ENCODE peak calls at places on chromosome 20, in six cellular contexts. One of them, this sample, is unnamed.

GRCh38 chr20:24859539-24859938 is 89.5 kb upstream of the CST7 start:
- DNase-seq in heart right ventricle: no peak
- DNase-seq in GM23338: no peak
- DNase-seq in nephron progenitor cell: no peak
- DNase-seq in MM.1S: no peak
- DNase-seq in HepG2: no peak
- DNase-seq in this sample: no peak

GRCh38 chr20:10671850-10672578 is 1.8 kb downstream of the JAG1 start:
- DNase-seq in heart right ventricle: peak
- DNase-seq in GM23338: peak
- DNase-seq in MM.1S: peak
- DNase-seq in HepG2: no peak
- DNase-seq in nephron progenitor cell: peak
- DNase-seq in this sample: peak

GRCh38 chr20:16493486-16493885 is 79.8 kb downstream of the KIF16B start:
- DNase-seq in GM23338: no peak
- DNase-seq in HepG2: no peak
- DNase-seq in heart right ventricle: no peak
- DNase-seq in nephron progenitor cell: no peak
- DNase-seq in MM.1S: no peak
- DNase-seq in this sample: no peak

GRCh38 chr20:39660965-39661364 is 698.8 kb downstream of the DHX35 start:
- DNase-seq in HepG2: no peak
- DNase-seq in nephron progenitor cell: no peak
- DNase-seq in GM23338: no peak
- DNase-seq in MM.1S: no peak
- DNase-seq in heart right ventricle: no peak
- DNase-seq in this sample: no peak

GRCh38 chr20:36394340-36394965 is 88.3 kb downstream of the DLGAP4 start:
- DNase-seq in HepG2: peak
- DNase-seq in MM.1S: no peak
- DNase-seq in heart right ventricle: no peak
- DNase-seq in GM23338: no peak
- DNase-seq in nephron progenitor cell: no peak
- DNase-seq in this sample: no peak

GRCh38 chr20:8357703-8358102 is 225.6 kb downstream of the PLCB1 start:
- DNase-seq in heart right ventricle: no peak
- DNase-seq in HepG2: no peak
- DNase-seq in MM.1S: no peak
- DNase-seq in GM23338: no peak
- DNase-seq in nephron progenitor cell: no peak
- DNase-seq in this sample: no peak

GRCh38 chr20:50220894-50221266 is 30.2 kb downstream of the CEBPB start:
- DNase-seq in GM23338: no peak
- DNase-seq in MM.1S: no peak
- DNase-seq in nephron progenitor cell: no peak
- DNase-seq in HepG2: no peak
- DNase-seq in heart right ventricle: no peak
- DNase-seq in this sample: no peak

GRCh38 chr20:41221614-41222218 is 84.4 kb downstream of the PLCG1 start:
- DNase-seq in nephron progenitor cell: no peak
- DNase-seq in MM.1S: no peak
- DNase-seq in GM23338: no peak
- DNase-seq in heart right ventricle: no peak
- DNase-seq in HepG2: no peak
- DNase-seq in this sample: no peak

GRCh38 chr20:513429-513828 is 30.2 kb downstream of the CSNK2A1 start:
- DNase-seq in MM.1S: no peak
- DNase-seq in heart right ventricle: no peak
- DNase-seq in HepG2: no peak
- DNase-seq in GM23338: no peak
- DNase-seq in nephron progenitor cell: no peak
- DNase-seq in this sample: peak

GRCh38 chr20:33490934-33491656 is 1.2 kb downstream of the CBFA2T2 start:
- DNase-seq in nephron progenitor cell: no peak
- DNase-seq in heart right ventricle: no peak
- DNase-seq in GM23338: no peak
- DNase-seq in MM.1S: no peak
- DNase-seq in HepG2: no peak
- DNase-seq in this sample: no peak

GRCh38 chr20:15297059-15297875 is 959.9 kb upstream of the FLRT3 start:
- DNase-seq in heart right ventricle: no peak
- DNase-seq in HepG2: no peak
- DNase-seq in nephron progenitor cell: no peak
- DNase-seq in MM.1S: no peak
- DNase-seq in GM23338: no peak
- DNase-seq in this sample: no peak

GRCh38 chr20:56554869-56555268 is 21.8 kb downstream of the FAM209B start:
- DNase-seq in heart right ventricle: no peak
- DNase-seq in MM.1S: peak
- DNase-seq in GM23338: peak
- DNase-seq in nephron progenitor cell: no peak
- DNase-seq in HepG2: peak
- DNase-seq in this sample: peak
- TF ChIP-seq CTCF in heart right ventricle: peak
- TF ChIP-seq CTCF in MM.1S: no peak
- TF ChIP-seq CTCF in GM23338: no peak
- TF ChIP-seq CTCF in nephron progenitor cell: no peak
- TF ChIP-seq CTCF in HepG2: no peak
- TF ChIP-seq CTCF in this sample: peak

GRCh38 chr20:23061713-23062561 is 12.5 kb upstream of the THBD start:
- DNase-seq in GM23338: peak
- DNase-seq in HepG2: peak
- DNase-seq in heart right ventricle: peak
- DNase-seq in MM.1S: no peak
- DNase-seq in nephron progenitor cell: no peak
- DNase-seq in this sample: peak
- TF ChIP-seq CTCF in GM23338: peak
- TF ChIP-seq CTCF in HepG2: peak
- TF ChIP-seq CTCF in heart right ventricle: peak
- TF ChIP-seq CTCF in MM.1S: no peak
- TF ChIP-seq CTCF in nephron progenitor cell: peak
- TF ChIP-seq CTCF in this sample: peak

DNA sequence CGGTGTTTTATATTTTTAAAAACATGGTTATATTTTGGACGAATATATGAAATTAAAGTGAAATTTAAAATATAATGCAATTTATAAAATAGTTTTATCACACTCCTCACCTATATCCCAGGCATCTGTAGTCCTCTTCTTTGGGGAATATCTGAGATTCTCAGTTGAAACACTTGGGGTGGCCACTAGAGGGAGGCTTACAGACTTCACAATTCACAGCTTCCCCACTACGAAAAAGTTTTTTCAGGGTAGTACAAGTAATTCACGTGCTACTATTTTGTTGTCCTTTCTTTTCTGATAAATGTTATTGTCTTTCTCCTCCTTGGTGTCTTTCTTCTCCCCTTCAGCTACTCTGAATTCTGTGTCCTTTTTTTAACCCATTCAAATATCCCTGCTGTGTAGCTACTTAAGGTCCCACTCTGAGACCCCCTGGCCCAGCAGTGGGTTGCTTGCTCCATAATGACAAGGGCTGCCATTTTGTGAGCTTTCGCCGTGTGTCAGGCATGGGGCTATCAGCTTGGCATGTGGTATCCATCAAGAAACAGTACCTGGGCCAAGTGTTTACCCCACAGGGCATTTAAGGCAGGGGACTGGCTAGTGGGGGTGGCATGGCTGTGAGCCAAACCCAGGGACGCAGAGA is 43.6 kb upstream of the PHACTR3 start:
- DNase-seq in HepG2: peak
- DNase-seq in nephron progenitor cell: no peak
- DNase-seq in heart right ventricle: no peak
- DNase-seq in MM.1S: peak
- DNase-seq in GM23338: peak
- DNase-seq in this sample: no peak
- TF ChIP-seq CTCF in HepG2: peak
- TF ChIP-seq CTCF in nephron progenitor cell: peak
- TF ChIP-seq CTCF in heart right ventricle: peak
- TF ChIP-seq CTCF in MM.1S: peak
- TF ChIP-seq CTCF in GM23338: peak
- TF ChIP-seq CTCF in this sample: peak

DNA sequence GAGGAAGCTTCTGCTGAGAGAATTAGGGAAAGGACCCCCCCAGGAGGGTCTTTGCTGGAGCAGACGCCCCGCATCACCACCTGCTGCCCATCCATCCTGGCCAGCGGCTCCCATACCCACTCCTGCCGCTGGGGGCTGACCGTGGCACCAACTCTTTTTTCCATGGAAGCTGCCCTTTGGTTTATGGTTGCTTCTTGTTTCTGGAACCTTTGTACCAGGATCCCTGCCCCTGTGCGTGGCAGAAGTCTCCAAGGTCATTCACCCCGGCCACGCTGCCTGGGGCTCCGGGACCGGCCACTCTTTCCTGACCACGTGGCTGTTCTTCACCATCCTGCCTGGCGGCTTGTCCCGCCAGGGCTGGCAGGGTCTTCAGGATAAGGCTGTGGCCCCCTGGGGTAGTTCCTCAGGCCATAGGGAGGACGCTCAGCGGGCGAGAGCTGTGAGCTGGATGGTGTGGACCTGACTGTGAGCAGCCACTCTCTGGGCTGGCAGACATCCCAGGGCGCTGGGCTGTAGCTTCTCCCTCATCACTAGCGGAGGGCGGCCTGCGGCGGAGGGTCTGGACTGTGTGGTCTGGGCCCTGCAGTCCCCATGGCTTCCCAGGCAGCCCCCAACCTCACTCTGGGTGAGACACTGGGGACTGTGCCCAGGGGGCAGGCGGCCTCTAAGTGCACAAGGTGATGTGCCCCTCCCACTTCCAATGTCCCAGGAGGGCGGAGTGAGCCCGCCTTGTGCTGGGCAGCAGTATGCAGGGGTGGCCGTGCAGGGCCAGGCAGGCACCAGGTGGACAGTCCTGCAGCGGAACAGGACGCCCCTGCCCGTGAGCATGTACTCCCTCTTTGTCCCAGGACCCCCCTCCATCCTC is 22.8 kb upstream of the RBBP8NL start:
- DNase-seq in MM.1S: no peak
- DNase-seq in GM23338: no peak
- DNase-seq in nephron progenitor cell: no peak
- DNase-seq in heart right ventricle: peak
- DNase-seq in HepG2: no peak
- DNase-seq in this sample: no peak
- TF ChIP-seq CTCF in MM.1S: peak
- TF ChIP-seq CTCF in GM23338: no peak
- TF ChIP-seq CTCF in nephron progenitor cell: no peak
- TF ChIP-seq CTCF in heart right ventricle: no peak
- TF ChIP-seq CTCF in HepG2: peak
- TF ChIP-seq CTCF in this sample: no peak

GRCh38 chr20:38315290-38315966 is 11.5 kb downstream of the BPI start:
- DNase-seq in nephron progenitor cell: no peak
- DNase-seq in MM.1S: no peak
- DNase-seq in HepG2: no peak
- DNase-seq in GM23338: no peak
- DNase-seq in heart right ventricle: no peak
- DNase-seq in this sample: peak
- TF ChIP-seq CTCF in nephron progenitor cell: no peak
- TF ChIP-seq CTCF in MM.1S: no peak
- TF ChIP-seq CTCF in HepG2: peak
- TF ChIP-seq CTCF in GM23338: peak
- TF ChIP-seq CTCF in heart right ventricle: peak
- TF ChIP-seq CTCF in this sample: peak

GRCh38 chr20:20432618-20433286 is 64.8 kb downstream of the INSM1 start:
- DNase-seq in HepG2: no peak
- DNase-seq in heart right ventricle: no peak
- DNase-seq in nephron progenitor cell: no peak
- DNase-seq in GM23338: no peak
- DNase-seq in MM.1S: no peak
- DNase-seq in this sample: no peak

GRCh38 chr20:20436689-20437088 is 68.8 kb downstream of the INSM1 start:
- DNase-seq in HepG2: no peak
- DNase-seq in GM23338: no peak
- DNase-seq in heart right ventricle: no peak
- DNase-seq in MM.1S: no peak
- DNase-seq in nephron progenitor cell: no peak
- DNase-seq in this sample: no peak

GRCh38 chr20:20437314-20437713 is 69.4 kb downstream of the INSM1 start:
- DNase-seq in GM23338: no peak
- DNase-seq in MM.1S: no peak
- DNase-seq in heart right ventricle: no peak
- DNase-seq in HepG2: no peak
- DNase-seq in nephron progenitor cell: no peak
- DNase-seq in this sample: no peak

GRCh38 chr20:20439602-20440001 is 71.7 kb downstream of the INSM1 start:
- DNase-seq in GM23338: no peak
- DNase-seq in MM.1S: no peak
- DNase-seq in nephron progenitor cell: no peak
- DNase-seq in heart right ventricle: no peak
- DNase-seq in HepG2: peak
- DNase-seq in this sample: no peak

GRCh38 chr20:20435453-20435852 is 67.5 kb downstream of the INSM1 start:
- DNase-seq in GM23338: peak
- DNase-seq in MM.1S: no peak
- DNase-seq in HepG2: no peak
- DNase-seq in nephron progenitor cell: no peak
- DNase-seq in heart right ventricle: no peak
- DNase-seq in this sample: no peak
- TF ChIP-seq CTCF in GM23338: peak
- TF ChIP-seq CTCF in MM.1S: no peak
- TF ChIP-seq CTCF in HepG2: peak
- TF ChIP-seq CTCF in nephron progenitor cell: no peak
- TF ChIP-seq CTCF in heart right ventricle: no peak
- TF ChIP-seq CTCF in this sample: no peak

GRCh38 chr20:32155017-32155965 is 45.8 kb downstream of the TM9SF4 start:
- DNase-seq in GM23338: peak
- DNase-seq in MM.1S: no peak
- DNase-seq in heart right ventricle: peak
- DNase-seq in nephron progenitor cell: peak
- DNase-seq in HepG2: peak
- DNase-seq in this sample: peak
- TF ChIP-seq CTCF in GM23338: peak
- TF ChIP-seq CTCF in MM.1S: peak
- TF ChIP-seq CTCF in heart right ventricle: peak
- TF ChIP-seq CTCF in nephron progenitor cell: peak
- TF ChIP-seq CTCF in HepG2: peak
- TF ChIP-seq CTCF in this sample: no peak

DNA sequence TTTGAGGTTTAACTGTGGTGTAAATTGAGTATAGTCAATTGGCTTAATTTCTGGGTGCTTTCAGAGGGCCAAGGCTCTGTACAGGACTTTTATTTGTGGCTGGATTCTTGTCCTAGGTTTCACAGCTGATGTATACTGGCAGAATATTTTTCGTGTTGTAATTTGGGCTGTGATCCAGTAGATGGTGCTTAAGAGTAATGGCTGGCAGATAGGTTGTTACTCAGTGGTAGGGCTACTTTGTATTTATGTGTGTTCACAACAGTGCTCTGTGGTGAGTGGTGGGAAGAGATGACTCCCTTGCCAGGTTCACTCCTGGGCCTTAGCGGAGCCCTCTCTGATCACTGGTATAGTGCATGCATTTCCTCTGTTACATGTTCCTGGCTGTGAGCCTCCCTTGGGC is 34.5 kb upstream of the FERMT1 start:
- DNase-seq in HepG2: no peak
- DNase-seq in MM.1S: peak
- DNase-seq in heart right ventricle: no peak
- DNase-seq in GM23338: peak
- DNase-seq in nephron progenitor cell: no peak
- DNase-seq in this sample: no peak
- TF ChIP-seq CTCF in HepG2: peak
- TF ChIP-seq CTCF in MM.1S: peak
- TF ChIP-seq CTCF in heart right ventricle: no peak
- TF ChIP-seq CTCF in GM23338: peak
- TF ChIP-seq CTCF in nephron progenitor cell: no peak
- TF ChIP-seq CTCF in this sample: no peak

This sample was measured in foreskin fibroblast.